ENCODE peak calls at places on chromosomes 6 and 20, in ten cellular contexts. Y is IMR-90; A is non-pigmented ciliary epithelial cell; P is WERI-Rb-1; I is M059J; U is stimulated activated effector memory CD8-positive, alpha-beta T cell treated with anti-CD3 and anti-CD28 coated beads, Interleukin-12 subunit alpha, Interleukin-12 subunit beta, amount 100 ng/mL, for 72 hours; E is breast epithelium; G is hypothalamus; C is LoVo; H is CD8-positive, alpha-beta T cell. W is an unnamed sample.

GRCh38 chr20:41483553-41483930 is 116.9 kb upstream of the EMILIN3 start:
- DNase-seq in A (no peak), E (no peak), P (no peak), C (no peak), G (no peak), U (no peak), Y (peak; percentile 60), H (no peak), I (peak; percentile 39), W (no peak)

GRCh38 chr6:127776320-127776719 is 124.5 kb downstream of the THEMIS start:
- DNase-seq in E (no peak), C (no peak), I (peak; percentile 27), G (no peak), A (no peak), U (no peak), Y (no peak), P (no peak), H (no peak), W (no peak)

GRCh38 chr6:10759312-10759839 is 11.8 kb downstream of the TMEM14B start:
- DNase-seq in A (peak; percentile 92), P (no peak), G (no peak), U (no peak), I (peak; percentile 98), C (peak; percentile 80), E (no peak), H (no peak), Y (peak; percentile 96), W (peak; percentile 90)

GRCh38 chr6:100300221-100300736 is 164.4 kb downstream of the SIM1 start:
- DNase-seq in G (no peak), A (peak; percentile 98), Y (peak; percentile 95), E (no peak), H (no peak), P (no peak), U (no peak), C (peak; percentile 80), I (peak; percentile 100), W (peak; percentile 94)

GRCh38 chr6:37732688-37733087 is 35.0 kb upstream of the MDGA1 start:
- DNase-seq in G (no peak), P (no peak), Y (no peak), E (no peak), A (no peak), H (no peak), I (no peak), U (no peak), C (no peak), W (no peak)

GRCh38 chr6:154404791-154405400 is 48.3 kb upstream of the IPCEF1 start:
- DNase-seq in I (peak; percentile 91), E (no peak), G (no peak), H (no peak), P (no peak), Y (peak; percentile 84), U (no peak), A (no peak), C (no peak), W (no peak)

GRCh38 chr6:136184738-136185137 is 65.4 kb downstream of the MTFR2 start:
- DNase-seq in C (no peak), P (no peak), H (no peak), A (no peak), I (no peak), U (no peak), G (no peak), E (no peak), Y (no peak), W (no peak)

GRCh38 chr20:9015984-9016324 is 52.9 kb upstream of the PLCB4 start:
- DNase-seq in H (no peak), I (peak; percentile 84), E (no peak), P (no peak), A (no peak), U (no peak), G (no peak), C (no peak), Y (peak; percentile 58), W (no peak)

GRCh38 chr6:26305097-26305841 is 59.7 kb upstream of the BTN3A2 start:
- DNase-seq in Y (peak; percentile 87), E (no peak), U (peak; percentile 69), I (peak; percentile 91), C (peak; percentile 55), G (no peak), A (no peak), H (peak; percentile 60), P (no peak), W (no peak)

GRCh38 chr6:158014505-158015187 is 33.0 kb downstream of the SYNJ2 start:
- DNase-seq in I (no peak), A (no peak), U (no peak), E (no peak), H (no peak), C (no peak), P (no peak), Y (peak; percentile 65), G (no peak), W (no peak)

GRCh38 chr6:89117285-89118108 is at the start of gene SRSF12:
- DNase-seq in A (no peak), H (peak; percentile 32), Y (peak; percentile 19), C (peak; percentile 20), I (peak; percentile 17), E (no peak), G (no peak), P (peak; percentile 54), U (peak; percentile 66), W (no peak)

GRCh38 chr6:158609455-158610155 is 34.9 kb downstream of the DYNLT1 start:
- DNase-seq in E (no peak), Y (no peak), H (no peak), P (no peak), I (no peak), U (no peak), C (no peak), A (no peak), G (no peak), W (no peak)

GRCh38 chr20:59365611-59366284 is 65.3 kb downstream of the EDN3 start:
- DNase-seq in U (no peak), I (no peak), E (no peak), H (no peak), A (no peak), Y (no peak), C (no peak), G (no peak), P (no peak), W (no peak)

GRCh38 chr6:43150051-43150751 is 20.9 kb upstream of the SRF start:
- DNase-seq in C (no peak), G (no peak), A (no peak), P (no peak), E (no peak), H (no peak), I (no peak), U (no peak), Y (peak; percentile 16), W (no peak)

GRCh38 chr20:59933296-59933848 is at the start of gene SYCP2:
- DNase-seq in H (peak; percentile 75), U (no peak), P (no peak), C (no peak), I (no peak), Y (no peak), E (peak; percentile 36), G (peak; percentile 41), A (no peak), W (no peak)

GRCh38 chr6:151306269-151306783 is 66.6 kb downstream of the AKAP12 start:
- DNase-seq in G (no peak), P (no peak), C (no peak), U (no peak), H (no peak), Y (no peak), I (no peak), E (no peak), A (no peak), W (no peak)

GRCh38 chr6:63351995-63352586 is 32.3 kb upstream of the LGSN start:
- DNase-seq in Y (peak; percentile 73), P (no peak), H (no peak), I (peak; percentile 73), A (peak; percentile 20), G (no peak), U (no peak), E (no peak), C (peak; percentile 7), W (no peak)

GRCh38 chr6:31416394-31417014 is 13.1 kb downstream of the MICA start:
- DNase-seq in E (no peak), P (no peak), H (no peak), Y (no peak), U (no peak), C (no peak), G (no peak), A (no peak), I (no peak), W (no peak)